ENCODE peak calls at places on chromosomes 16 and 17, in four cellular contexts. Y is Peyer's patch; F is PC-9; D is CD8-positive, alpha-beta memory T cell. E is an unnamed sample.

GRCh38 chr16:86559802-86560305 is 4.8 kb upstream of the MTHFSD start:
- DNase-seq in Y (no peak), F (no peak), D (no peak), E (no peak)

GRCh38 chr17:46071796-46072195 is 72.7 kb downstream of the STH start:
- DNase-seq in Y (no peak), D (no peak), F (no peak), E (no peak)

GRCh38 chr16:88951989-88952388 is 25.0 kb downstream of the CBFA2T3 start:
- DNase-seq in D (no peak), Y (no peak), F (no peak), E (no peak)

GRCh38 chr17:68578236-68578635 is 22.9 kb downstream of the FAM20A start:
- DNase-seq in D (no peak), F (no peak), Y (no peak), E (no peak)

GRCh38 chr16:88785106-88785924 is at the start of gene PIEZO1:
- DNase-seq in D (peak; percentile 91), Y (peak; percentile 91), F (no peak), E (peak; percentile 57)

GRCh38 chr16:86635926-86636325 is 57.6 kb downstream of the FOXL1 start:
- DNase-seq in Y (no peak), F (no peak), D (no peak), E (no peak)

GRCh38 chr16:76668207-76668725 is 391.1 kb downstream of the CNTNAP4 start:
- DNase-seq in F (no peak), Y (no peak), D (no peak), E (no peak)

GRCh38 chr17:51795401-51795800 is 363.1 kb downstream of the CA10 start:
- DNase-seq in D (no peak), F (no peak), Y (no peak), E (no peak)

GRCh38 chr16:16163109-16163508 is 60.2 kb downstream of the ABCC6 start:
- DNase-seq in Y (no peak), D (no peak), F (no peak), E (no peak)

GRCh38 chr17:3976675-3977171 is 12.5 kb upstream of the ATP2A3 start:
- DNase-seq in F (no peak), Y (peak; percentile 84), D (no peak), E (peak; percentile 91)

GRCh38 chr17:18958611-18959010 is 6.6 kb downstream of the SLC5A10 start:
- DNase-seq in Y (no peak), D (no peak), F (no peak), E (no peak)

GRCh38 chr17:41812176-41813038 is at the start of gene FKBP10:
- DNase-seq in D (peak; percentile 66), Y (peak; percentile 75), F (peak; percentile 80), E (peak; percentile 88)

GRCh38 chr17:47889734-47890529 is 6.1 kb upstream of the SP2 start:
- DNase-seq in D (peak; percentile 93), F (peak; percentile 74), Y (peak; percentile 97), E (peak; percentile 84)

DNA sequence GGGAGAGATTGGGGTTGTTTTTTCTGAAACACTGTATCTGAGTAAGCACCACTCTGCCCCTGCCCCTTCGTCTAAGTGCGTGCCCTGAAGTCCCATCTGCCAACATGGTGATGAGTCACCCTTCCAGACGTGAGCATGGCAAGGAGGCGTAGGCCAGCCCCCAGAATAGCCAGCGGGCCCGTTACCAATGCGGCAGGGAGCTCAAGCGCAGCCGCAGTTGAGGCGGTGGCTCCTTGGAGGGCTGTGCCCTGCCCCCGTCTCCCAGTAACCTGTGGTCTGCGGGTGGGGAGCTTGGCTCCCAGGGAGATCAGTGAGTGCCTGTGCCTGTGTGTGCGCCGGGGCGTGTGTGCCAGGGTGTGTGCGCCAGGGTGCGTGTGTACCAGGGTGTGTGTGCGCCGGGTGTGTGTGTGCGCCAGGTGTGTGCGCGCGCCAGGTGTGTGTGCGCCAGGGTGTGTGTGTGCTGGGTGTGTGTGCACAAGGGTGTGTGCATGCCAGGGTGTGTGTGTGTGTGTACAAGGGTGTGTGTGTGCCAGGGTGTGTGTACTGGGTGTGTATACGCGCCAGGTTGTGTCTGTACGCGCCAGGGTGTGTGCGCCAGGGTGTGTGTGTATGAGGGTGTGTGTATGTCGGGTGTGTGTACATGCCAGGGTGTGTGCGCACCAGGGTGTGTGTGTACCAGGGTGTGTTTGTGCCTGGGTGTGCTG is 98.6 kb upstream of the CHMP6 start:
- DNase-seq in D (peak; percentile 81), Y (no peak), F (peak; percentile 61), E (no peak)
- H3K4me3 ChIP-seq in D (peak overlapping the region; percentile 1), Y (no peak overlapping the region), F (peak overlapping the region; percentile 44), E (no peak overlapping the region)

GRCh38 chr17:65586899-65587298 is 25.5 kb upstream of the AXIN2 start:
- DNase-seq in Y (no peak), F (no peak), D (no peak), E (no peak)
- H3K27ac ChIP-seq in Y (no peak overlapping the region), F (no peak overlapping the region), D (no peak overlapping the region), E (no peak overlapping the region)

DNA sequence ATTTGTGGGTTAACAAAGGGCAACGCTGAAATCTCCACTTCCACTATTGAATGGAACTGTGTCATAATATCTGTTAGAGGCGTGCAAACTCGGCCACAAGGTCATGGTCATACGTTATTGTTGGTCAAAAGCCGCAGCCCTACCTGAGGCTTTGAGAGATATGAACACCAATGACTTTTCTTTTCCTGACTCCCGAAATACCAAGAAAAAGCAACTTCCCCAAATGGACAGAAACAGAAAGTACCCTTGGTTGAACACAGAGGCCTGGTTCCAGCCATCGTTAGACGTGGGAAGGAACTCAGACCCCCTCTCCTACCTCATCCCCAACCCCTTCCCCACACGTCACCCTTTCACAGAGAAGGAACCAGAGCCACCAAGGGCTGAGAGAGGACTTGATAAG is 1.4 kb upstream of the PIK3R5 start:
- DNase-seq in Y (no peak), D (no peak), F (no peak), E (no peak)
- H3K27me3 ChIP-seq in Y (peaks cover 9% of the 10 kb centered on the region), D (no peaks in the 10 kb centered on the region), F (peaks cover 9% of the 10 kb centered on the region), E (no peaks in the 10 kb centered on the region)

GRCh38 chr17:76529224-76529642 is 8.3 kb downstream of the CYGB start:
- DNase-seq in D (no peak), Y (peak; percentile 81), F (no peak), E (peak; percentile 95)
- H3K4me3 ChIP-seq in D (no peak overlapping the region), Y (no peak overlapping the region), F (no peak overlapping the region), E (no peak overlapping the region)

GRCh38 chr16:75074920-75075687 is 41.5 kb downstream of the LDHD start:
- DNase-seq in Y (peak; percentile 92), F (no peak), D (peak; percentile 90), E (no peak)
- H3K27ac ChIP-seq in Y (no peak overlapping the region), F (no peak overlapping the region), D (peak overlapping the region; percentile 33), E (no peak overlapping the region)

DNA sequence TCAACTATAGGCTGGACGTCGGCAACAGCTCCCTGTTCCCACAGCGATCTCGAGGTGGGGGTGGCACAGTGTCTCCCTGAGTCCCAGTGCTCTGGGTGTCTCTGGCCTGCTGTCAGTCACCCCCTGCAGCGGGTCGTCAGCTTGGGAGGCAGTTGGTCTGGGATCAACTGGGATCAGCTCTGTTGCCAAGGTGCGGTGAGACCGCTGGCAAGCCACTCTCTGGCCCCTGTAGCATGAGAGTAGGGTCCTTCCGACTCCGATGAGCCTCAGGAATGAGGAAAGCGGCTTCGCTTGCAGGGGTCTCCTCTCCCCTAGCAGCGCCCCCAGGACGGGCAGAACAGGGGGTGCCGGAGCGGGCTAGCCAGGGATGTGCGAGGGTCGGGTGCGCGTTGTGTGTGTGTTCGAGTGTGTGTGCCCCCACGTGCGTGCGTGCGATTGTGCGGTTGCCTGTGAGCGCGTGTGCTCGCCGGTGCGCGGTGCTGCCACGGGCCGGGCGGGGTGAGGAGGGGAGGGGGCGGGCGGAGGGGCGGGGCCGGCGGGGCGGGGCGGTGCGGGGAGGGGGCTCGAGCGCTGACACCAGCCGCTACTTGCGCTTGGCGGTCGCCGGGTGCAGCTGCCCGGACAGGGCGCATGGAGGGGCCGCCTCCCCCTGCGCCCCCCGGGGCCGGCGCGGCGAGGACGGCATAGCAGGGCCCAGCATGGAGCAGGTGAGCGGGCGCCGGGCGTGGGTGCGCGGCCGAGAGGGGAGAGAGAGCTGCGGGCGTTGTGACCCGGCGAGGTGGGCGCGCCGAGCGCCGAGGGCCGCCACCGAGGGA is 9.4 kb upstream of the ARHGAP23 start:
- DNase-seq in Y (no peak), F (no peak), D (no peak), E (no peak)
- H3K27me3 ChIP-seq in Y (peaks cover 8% of the 10 kb centered on the region), F (peaks cover 20% of the 10 kb centered on the region), D (peaks cover 29% of the 10 kb centered on the region), E (no peaks in the 10 kb centered on the region)

DNA sequence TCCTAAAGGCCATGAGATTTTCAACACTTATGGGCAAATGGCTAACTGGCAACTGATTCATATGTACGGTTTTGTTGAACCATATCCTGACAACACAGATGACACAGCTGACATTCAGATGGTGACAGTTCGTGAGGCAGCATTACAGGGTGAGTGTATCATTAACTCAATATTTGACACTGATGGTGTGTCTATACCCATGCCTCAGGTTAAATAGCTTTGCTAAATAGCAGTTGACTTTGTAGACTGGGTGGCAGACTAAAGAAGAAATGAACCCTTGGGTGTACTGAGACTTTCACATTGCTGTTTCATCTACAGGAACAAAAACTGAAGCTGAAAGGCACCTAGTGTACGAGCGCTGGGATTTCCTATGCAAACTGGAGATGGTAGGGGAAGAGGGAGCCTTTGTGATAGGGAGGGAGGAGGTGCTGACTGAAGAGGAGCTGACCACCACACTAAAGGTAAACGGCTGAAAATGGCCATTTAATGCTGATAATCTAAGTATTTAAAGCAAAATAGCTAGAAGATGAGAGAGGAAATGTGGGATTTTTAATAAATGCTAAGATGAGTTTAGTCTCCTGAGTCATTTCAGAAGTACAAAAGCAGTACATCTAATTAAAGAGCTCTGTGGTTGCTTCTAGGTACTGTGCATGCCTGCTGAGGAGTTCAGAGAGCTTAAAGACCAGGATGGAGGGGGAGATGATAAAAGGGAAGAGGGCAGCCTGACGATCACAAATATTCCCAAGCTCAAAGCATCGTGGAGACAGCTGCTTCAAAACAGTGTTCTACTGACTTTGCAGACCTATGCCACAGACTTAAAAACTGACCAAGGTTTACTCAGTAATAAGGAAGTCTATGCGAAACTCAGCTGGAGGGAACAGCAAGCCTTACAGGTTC is 3.0 kb downstream of the SETD6 start:
- DNase-seq in D (no peak), Y (no peak), F (no peak), E (no peak)
- H3K4me3 ChIP-seq in D (no peak overlapping the region), Y (no peak overlapping the region), F (no peak overlapping the region), E (no peak overlapping the region)